ENCODE peak calls at places on chromosomes 12 and 14, in nine cellular contexts. L is GM23248, Y is neural progenitor cell, O is GM23338, D is MM.1S, C is hepatocyte, R is HCT116, S is SK-N-SH, N is PC-3. F is an unnamed sample.

GRCh38 chr14:87899228-87899627 is 93.8 kb downstream of the GALC start:
- DNase-seq in O (no peak), R (no peak), L (no peak), D (no peak), Y (no peak), S (peak), C (no peak), N (no peak), F (no peak)

GRCh38 chr14:91108941-91109611 is 4.8 kb upstream of the DGLUCY start:
- DNase-seq in D (no peak), R (no peak), C (no peak), L (no peak), N (peak), S (no peak), Y (no peak), O (no peak), F (no peak)

GRCh38 chr12:57166971-57167371 is 19.6 kb upstream of the LRP1-AS start:
- DNase-seq in C (no peak), L (peak), D (no peak), O (no peak), R (no peak), N (peak), S (no peak), Y (no peak), F (no peak)

GRCh38 chr12:111578276-111578970 is 20.7 kb downstream of the ATXN2 start:
- DNase-seq in O (no peak), D (no peak), Y (no peak), S (no peak), N (peak), R (no peak), C (peak), L (peak), F (no peak)

GRCh38 chr12:57726151-57726883 is 12.2 kb downstream of the AGAP2 start:
- DNase-seq in C (peak), O (peak), R (peak), N (peak), D (peak), S (peak), L (peak), Y (peak), F (no peak)

GRCh38 chr14:24249230-24250021 is 7.0 kb upstream of the TINF2 start:
- DNase-seq in L (no peak), R (no peak), D (no peak), N (no peak), S (no peak), O (no peak), Y (no peak), C (no peak), F (no peak)

GRCh38 chr12:104695453-104696148 is 238.9 kb downstream of the CHST11 start:
- DNase-seq in D (no peak), R (no peak), Y (no peak), N (no peak), O (no peak), S (no peak), C (no peak), L (peak), F (peak)

GRCh38 chr14:40386433-40386832 is 954.2 kb upstream of the FBXO33 start:
- DNase-seq in O (no peak), C (no peak), D (no peak), N (no peak), Y (no peak), L (no peak), S (no peak), R (no peak), F (no peak)

GRCh38 chr12:112307219-112308062 is 74.8 kb downstream of the HECTD4 start:
- DNase-seq in D (no peak), C (no peak), R (no peak), L (no peak), Y (no peak), S (no peak), N (no peak), O (no peak), F (no peak)

GRCh38 chr12:96501139-96501741 is 11.9 kb downstream of the CFAP54 start:
- DNase-seq in L (peak), C (peak), N (peak), O (peak), D (peak), R (peak), Y (no peak), S (peak), F (peak)
- TF ChIP-seq EZH2phosphoT487 in L (no peak), C (no peak), N (no peak), O (no peak), D (no peak), R (no peak), Y (no peak), S (no peak), F (no peak)

GRCh38 chr14:71833476-71833875 is 98.8 kb upstream of the RGS6 start:
- DNase-seq in O (no peak), N (no peak), S (no peak), Y (no peak), R (no peak), C (no peak), L (no peak), D (no peak), F (no peak)
- TF ChIP-seq EZH2phosphoT487 in O (no peak), N (no peak), S (no peak), Y (no peak), R (no peak), C (no peak), L (no peak), D (no peak), F (no peak)

GRCh38 chr14:61145903-61146411 is 135.2 kb downstream of the TMEM30B start:
- DNase-seq in N (peak), O (no peak), R (no peak), S (peak), Y (peak), C (peak), L (peak), D (no peak), F (no peak)
- TF ChIP-seq EZH2phosphoT487 in N (no peak), O (no peak), R (no peak), S (no peak), Y (peak), C (no peak), L (no peak), D (no peak), F (no peak)

GRCh38 chr12:78584695-78585094 is 279.9 kb upstream of the SYT1 start:
- DNase-seq in L (peak), Y (peak), C (no peak), S (no peak), R (peak), D (peak), N (peak), O (peak), F (peak)
- TF ChIP-seq EZH2phosphoT487 in L (no peak), Y (no peak), C (no peak), S (no peak), R (no peak), D (no peak), N (no peak), O (no peak), F (no peak)

GRCh38 chr14:104161601-104162367 is 23.4 kb downstream of the KIF26A start:
- DNase-seq in Y (peak), O (no peak), D (no peak), C (no peak), N (no peak), R (no peak), S (no peak), L (no peak), F (no peak)
- TF ChIP-seq EZH2phosphoT487 in Y (no peak), O (no peak), D (no peak), C (no peak), N (no peak), R (no peak), S (no peak), L (no peak), F (no peak)

GRCh38 chr14:38208825-38209562 is 1.3 kb downstream of the SSTR1 start:
- DNase-seq in Y (peak), S (no peak), L (peak), R (no peak), N (no peak), D (no peak), O (peak), C (peak), F (no peak)

GRCh38 chr14:38209572-38210159 is 2.0 kb downstream of the SSTR1 start:
- DNase-seq in N (no peak), O (peak), S (no peak), D (no peak), R (no peak), C (no peak), L (peak), Y (no peak), F (no peak)

GRCh38 chr14:38210168-38210567 is 2.5 kb downstream of the SSTR1 start:
- DNase-seq in R (no peak), S (no peak), D (no peak), N (peak), Y (no peak), L (peak), O (peak), C (peak), F (no peak)

GRCh38 chr14:38211258-38211735 is 3.6 kb downstream of the SSTR1 start:
- DNase-seq in S (no peak), N (no peak), L (peak), R (no peak), O (peak), D (no peak), Y (peak), C (peak), F (no peak)

DNA sequence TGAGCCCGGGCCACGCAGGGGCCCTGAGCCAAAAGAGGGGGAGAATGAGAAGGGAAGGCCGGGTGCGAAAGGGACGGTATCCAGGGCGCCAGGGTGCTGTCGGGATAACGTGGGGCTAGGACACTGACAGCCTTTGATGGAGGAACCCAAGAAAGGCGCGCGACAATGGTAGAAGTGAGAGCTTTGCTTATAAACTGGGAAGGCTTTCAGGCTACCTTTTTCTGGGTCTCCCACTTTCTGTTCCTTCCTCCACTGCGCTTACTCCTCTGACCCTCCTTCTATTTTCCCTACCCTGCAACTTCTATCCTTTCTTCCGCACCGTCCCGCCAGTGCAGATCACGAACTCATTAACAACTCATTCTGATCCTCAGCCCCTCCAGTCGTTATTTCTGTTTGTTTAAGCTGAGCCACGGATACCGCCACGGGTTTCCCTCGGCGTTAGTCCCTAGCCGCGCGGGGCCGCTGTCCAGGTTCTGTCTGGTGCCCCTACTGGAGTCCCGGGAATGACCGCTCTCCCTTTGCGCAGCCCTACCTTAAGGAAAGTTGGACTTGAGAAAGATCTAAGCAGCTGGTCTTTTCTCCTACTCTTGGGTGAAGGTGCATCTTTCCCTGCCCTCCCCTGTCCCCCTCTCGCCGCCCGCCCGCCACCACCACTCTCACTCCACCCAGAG is 3.0 kb downstream of the SSTR1 start:
- DNase-seq in Y (peak), C (peak), N (no peak), D (no peak), R (no peak), O (peak), L (peak), S (no peak), F (no peak)
- TF ChIP-seq EZH2phosphoT487 in Y (no peak), C (no peak), N (no peak), D (no peak), R (no peak), O (no peak), L (no peak), S (no peak), F (no peak)